ENCODE peak calls at places on chromosomes 3 and 15, in seven cellular contexts. One of them, this sample, is unnamed.

GRCh38 chr3:144096016-144096415 is 124.4 kb downstream of the DIPK2A start:
- DNase-seq in HEK293T: no peak
- DNase-seq in Caki2: peak; percentile 39
- DNase-seq in pancreas: no peak
- DNase-seq in H1: no peak
- DNase-seq in NCI-H2029: no peak
- DNase-seq in activated CD8-positive, alpha-beta T cell treated with anti-CD3 and anti-CD28 coated beads for 36 hours: no peak
- DNase-seq in this sample: no peak

GRCh38 chr15:57537072-57537471 is 54.6 kb upstream of the MYZAP start:
- DNase-seq in pancreas: peak; percentile 50
- DNase-seq in activated CD8-positive, alpha-beta T cell treated with anti-CD3 and anti-CD28 coated beads for 36 hours: no peak
- DNase-seq in HEK293T: no peak
- DNase-seq in H1: no peak
- DNase-seq in NCI-H2029: no peak
- DNase-seq in Caki2: peak; percentile 11
- DNase-seq in this sample: no peak

GRCh38 chr3:52055537-52056351 is 627 bp downstream of the DUSP7 start:
- DNase-seq in Caki2: peak; percentile 45
- DNase-seq in activated CD8-positive, alpha-beta T cell treated with anti-CD3 and anti-CD28 coated beads for 36 hours: peak; percentile 61
- DNase-seq in H1: peak; percentile 77
- DNase-seq in pancreas: no peak
- DNase-seq in NCI-H2029: no peak
- DNase-seq in HEK293T: peak; percentile 66
- DNase-seq in this sample: peak; percentile 48

GRCh38 chr15:67409175-67409574 is 111.8 kb upstream of the C15orf61 start:
- DNase-seq in pancreas: no peak
- DNase-seq in NCI-H2029: no peak
- DNase-seq in activated CD8-positive, alpha-beta T cell treated with anti-CD3 and anti-CD28 coated beads for 36 hours: no peak
- DNase-seq in Caki2: no peak
- DNase-seq in HEK293T: peak; percentile 21
- DNase-seq in H1: no peak
- DNase-seq in this sample: no peak

GRCh38 chr3:105373383-105373782 is 6.7 kb downstream of the ALCAM start:
- DNase-seq in Caki2: no peak
- DNase-seq in NCI-H2029: no peak
- DNase-seq in activated CD8-positive, alpha-beta T cell treated with anti-CD3 and anti-CD28 coated beads for 36 hours: no peak
- DNase-seq in H1: no peak
- DNase-seq in pancreas: no peak
- DNase-seq in HEK293T: no peak
- DNase-seq in this sample: no peak

GRCh38 chr3:13623101-13623654 is 74.3 kb downstream of the FBLN2 start:
- DNase-seq in NCI-H2029: no peak
- DNase-seq in H1: no peak
- DNase-seq in activated CD8-positive, alpha-beta T cell treated with anti-CD3 and anti-CD28 coated beads for 36 hours: no peak
- DNase-seq in HEK293T: no peak
- DNase-seq in Caki2: no peak
- DNase-seq in pancreas: no peak
- DNase-seq in this sample: no peak

GRCh38 chr3:168071535-168071934 is 24.2 kb downstream of the GOLIM4 start:
- DNase-seq in HEK293T: no peak
- DNase-seq in Caki2: peak; percentile 82
- DNase-seq in pancreas: no peak
- DNase-seq in H1: no peak
- DNase-seq in NCI-H2029: no peak
- DNase-seq in activated CD8-positive, alpha-beta T cell treated with anti-CD3 and anti-CD28 coated beads for 36 hours: no peak
- DNase-seq in this sample: no peak

GRCh38 chr3:126287171-126287535 is 70.1 kb downstream of the KLF15 start:
- DNase-seq in activated CD8-positive, alpha-beta T cell treated with anti-CD3 and anti-CD28 coated beads for 36 hours: no peak
- DNase-seq in HEK293T: no peak
- DNase-seq in pancreas: no peak
- DNase-seq in Caki2: no peak
- DNase-seq in NCI-H2029: no peak
- DNase-seq in H1: no peak
- DNase-seq in this sample: no peak

GRCh38 chr3:119294889-119295769 is 946 bp downstream of the ARHGAP31 start:
- DNase-seq in Caki2: peak; percentile 61
- DNase-seq in activated CD8-positive, alpha-beta T cell treated with anti-CD3 and anti-CD28 coated beads for 36 hours: peak; percentile 81
- DNase-seq in HEK293T: peak; percentile 49
- DNase-seq in NCI-H2029: no peak
- DNase-seq in pancreas: peak; percentile 40
- DNase-seq in H1: no peak
- DNase-seq in this sample: peak; percentile 37

GRCh38 chr15:100221461-100222348 is 120.1 kb downstream of the ADAMTS17 start:
- DNase-seq in H1: no peak
- DNase-seq in Caki2: no peak
- DNase-seq in NCI-H2029: no peak
- DNase-seq in activated CD8-positive, alpha-beta T cell treated with anti-CD3 and anti-CD28 coated beads for 36 hours: no peak
- DNase-seq in pancreas: peak; percentile 36
- DNase-seq in HEK293T: no peak
- DNase-seq in this sample: no peak

GRCh38 chr3:72724070-72724469 is 124.2 kb downstream of the SHQ1 start:
- DNase-seq in H1: peak; percentile 39
- DNase-seq in Caki2: peak; percentile 61
- DNase-seq in HEK293T: no peak
- DNase-seq in pancreas: no peak
- DNase-seq in NCI-H2029: no peak
- DNase-seq in activated CD8-positive, alpha-beta T cell treated with anti-CD3 and anti-CD28 coated beads for 36 hours: no peak
- DNase-seq in this sample: no peak

GRCh38 chr3:124834723-124835718 is 52.1 kb downstream of the ITGB5 start:
- DNase-seq in H1: peak; percentile 66
- DNase-seq in NCI-H2029: peak; percentile 91
- DNase-seq in activated CD8-positive, alpha-beta T cell treated with anti-CD3 and anti-CD28 coated beads for 36 hours: peak; percentile 71
- DNase-seq in HEK293T: no peak
- DNase-seq in Caki2: peak; percentile 81
- DNase-seq in pancreas: peak; percentile 68
- DNase-seq in this sample: peak; percentile 20

GRCh38 chr3:107240183-107241091 is 136.8 kb upstream of the CCDC54 start:
- DNase-seq in H1: peak; percentile 84
- DNase-seq in NCI-H2029: peak; percentile 22
- DNase-seq in pancreas: peak; percentile 53
- DNase-seq in activated CD8-positive, alpha-beta T cell treated with anti-CD3 and anti-CD28 coated beads for 36 hours: peak; percentile 75
- DNase-seq in HEK293T: peak; percentile 88
- DNase-seq in Caki2: peak; percentile 57
- DNase-seq in this sample: peak; percentile 61

GRCh38 chr3:18134386-18135082 is 290.6 kb downstream of the SATB1 start:
- DNase-seq in HEK293T: no peak
- DNase-seq in H1: no peak
- DNase-seq in activated CD8-positive, alpha-beta T cell treated with anti-CD3 and anti-CD28 coated beads for 36 hours: no peak
- DNase-seq in NCI-H2029: no peak
- DNase-seq in Caki2: no peak
- DNase-seq in pancreas: no peak
- DNase-seq in this sample: no peak

GRCh38 chr3:104165866-104166265 is 1200.8 kb upstream of the ALCAM start:
- DNase-seq in activated CD8-positive, alpha-beta T cell treated with anti-CD3 and anti-CD28 coated beads for 36 hours: no peak
- DNase-seq in H1: no peak
- DNase-seq in Caki2: no peak
- DNase-seq in pancreas: no peak
- DNase-seq in NCI-H2029: no peak
- DNase-seq in HEK293T: no peak
- DNase-seq in this sample: no peak

GRCh38 chr3:153246805-153247204 is 84.8 kb downstream of the RAP2B start:
- DNase-seq in HEK293T: no peak
- DNase-seq in activated CD8-positive, alpha-beta T cell treated with anti-CD3 and anti-CD28 coated beads for 36 hours: no peak
- DNase-seq in Caki2: no peak
- DNase-seq in pancreas: no peak
- DNase-seq in H1: no peak
- DNase-seq in NCI-H2029: no peak
- DNase-seq in this sample: no peak

GRCh38 chr3:157872902-157873301 is 233.3 kb downstream of the SHOX2 start:
- DNase-seq in activated CD8-positive, alpha-beta T cell treated with anti-CD3 and anti-CD28 coated beads for 36 hours: no peak
- DNase-seq in NCI-H2029: peak; percentile 12
- DNase-seq in HEK293T: no peak
- DNase-seq in Caki2: no peak
- DNase-seq in H1: no peak
- DNase-seq in pancreas: no peak
- DNase-seq in this sample: no peak

GRCh38 chr15:67927501-67928156 is 87.8 kb upstream of the RNU6-1 start:
- DNase-seq in activated CD8-positive, alpha-beta T cell treated with anti-CD3 and anti-CD28 coated beads for 36 hours: no peak
- DNase-seq in pancreas: peak; percentile 58
- DNase-seq in H1: no peak
- DNase-seq in HEK293T: no peak
- DNase-seq in Caki2: peak; percentile 24
- DNase-seq in NCI-H2029: no peak
- DNase-seq in this sample: no peak

GRCh38 chr3:46673151-46674030 is 20.1 kb downstream of the ALS2CL start:
- DNase-seq in HEK293T: no peak
- DNase-seq in pancreas: peak; percentile 11
- DNase-seq in H1: no peak
- DNase-seq in activated CD8-positive, alpha-beta T cell treated with anti-CD3 and anti-CD28 coated beads for 36 hours: no peak
- DNase-seq in Caki2: no peak
- DNase-seq in NCI-H2029: no peak
- DNase-seq in this sample: no peak

GRCh38 chr3:60010778-60011177 is 961.0 kb upstream of the CFAP20DC start:
- DNase-seq in H1: no peak
- DNase-seq in activated CD8-positive, alpha-beta T cell treated with anti-CD3 and anti-CD28 coated beads for 36 hours: peak; percentile 78
- DNase-seq in NCI-H2029: no peak
- DNase-seq in pancreas: no peak
- DNase-seq in Caki2: no peak
- DNase-seq in HEK293T: no peak
- DNase-seq in this sample: peak; percentile 44

GRCh38 chr3:129475863-129476262 is 35.8 kb downstream of the IFT122 start:
- DNase-seq in Caki2: no peak
- DNase-seq in HEK293T: no peak
- DNase-seq in NCI-H2029: no peak
- DNase-seq in H1: no peak
- DNase-seq in pancreas: no peak
- DNase-seq in activated CD8-positive, alpha-beta T cell treated with anti-CD3 and anti-CD28 coated beads for 36 hours: no peak
- DNase-seq in this sample: no peak

GRCh38 chr3:15797600-15798303 is at the start of gene ANKRD28:
- DNase-seq in Caki2: peak; percentile 88
- DNase-seq in HEK293T: peak; percentile 19
- DNase-seq in H1: no peak
- DNase-seq in pancreas: no peak
- DNase-seq in activated CD8-positive, alpha-beta T cell treated with anti-CD3 and anti-CD28 coated beads for 36 hours: peak; percentile 21
- DNase-seq in NCI-H2029: no peak
- DNase-seq in this sample: no peak

GRCh38 chr3:162632672-162633071 is 1136.1 kb downstream of the OTOL1 start:
- DNase-seq in pancreas: no peak
- DNase-seq in H1: no peak
- DNase-seq in NCI-H2029: no peak
- DNase-seq in Caki2: peak; percentile 33
- DNase-seq in HEK293T: no peak
- DNase-seq in activated CD8-positive, alpha-beta T cell treated with anti-CD3 and anti-CD28 coated beads for 36 hours: no peak
- DNase-seq in this sample: no peak

GRCh38 chr3:124034016-124034808 is 42.3 kb upstream of the ROPN1 start:
- DNase-seq in pancreas: peak; percentile 19
- DNase-seq in HEK293T: peak; percentile 22
- DNase-seq in Caki2: no peak
- DNase-seq in activated CD8-positive, alpha-beta T cell treated with anti-CD3 and anti-CD28 coated beads for 36 hours: peak; percentile 52
- DNase-seq in NCI-H2029: no peak
- DNase-seq in H1: peak; percentile 63
- DNase-seq in this sample: no peak

GRCh38 chr15:68113273-68113672 is 59.2 kb downstream of the PIAS1 start:
- DNase-seq in NCI-H2029: no peak
- DNase-seq in activated CD8-positive, alpha-beta T cell treated with anti-CD3 and anti-CD28 coated beads for 36 hours: no peak
- DNase-seq in pancreas: no peak
- DNase-seq in HEK293T: no peak
- DNase-seq in H1: no peak
- DNase-seq in Caki2: no peak
- DNase-seq in this sample: no peak

GRCh38 chr3:28068342-28068741 is 173.1 kb upstream of the CMC1 start:
- DNase-seq in Caki2: peak; percentile 57
- DNase-seq in NCI-H2029: no peak
- DNase-seq in HEK293T: no peak
- DNase-seq in activated CD8-positive, alpha-beta T cell treated with anti-CD3 and anti-CD28 coated beads for 36 hours: no peak
- DNase-seq in pancreas: no peak
- DNase-seq in H1: no peak
- DNase-seq in this sample: no peak

GRCh38 chr3:52925405-52926313 is 28.3 kb upstream of the STIMATE start:
- DNase-seq in activated CD8-positive, alpha-beta T cell treated with anti-CD3 and anti-CD28 coated beads for 36 hours: peak; percentile 8
- DNase-seq in HEK293T: no peak
- DNase-seq in pancreas: no peak
- DNase-seq in Caki2: no peak
- DNase-seq in H1: no peak
- DNase-seq in NCI-H2029: no peak
- DNase-seq in this sample: no peak

GRCh38 chr15:77503240-77503639 is 82.6 kb downstream of the HMG20A start:
- DNase-seq in H1: peak; percentile 23
- DNase-seq in Caki2: no peak
- DNase-seq in NCI-H2029: no peak
- DNase-seq in pancreas: no peak
- DNase-seq in HEK293T: no peak
- DNase-seq in activated CD8-positive, alpha-beta T cell treated with anti-CD3 and anti-CD28 coated beads for 36 hours: no peak
- DNase-seq in this sample: no peak

GRCh38 chr3:114363554-114364202 is 69.8 kb downstream of the TIGIT start:
- DNase-seq in H1: no peak
- DNase-seq in HEK293T: no peak
- DNase-seq in activated CD8-positive, alpha-beta T cell treated with anti-CD3 and anti-CD28 coated beads for 36 hours: no peak
- DNase-seq in Caki2: no peak
- DNase-seq in pancreas: no peak
- DNase-seq in NCI-H2029: no peak
- DNase-seq in this sample: no peak

GRCh38 chr3:139528281-139528680 is 11.3 kb downstream of the RBP1 start:
- DNase-seq in Caki2: no peak
- DNase-seq in activated CD8-positive, alpha-beta T cell treated with anti-CD3 and anti-CD28 coated beads for 36 hours: no peak
- DNase-seq in HEK293T: no peak
- DNase-seq in H1: no peak
- DNase-seq in pancreas: no peak
- DNase-seq in NCI-H2029: no peak
- DNase-seq in this sample: no peak

GRCh38 chr3:29597376-29598008 is 316.6 kb downstream of the RBMS3 start:
- DNase-seq in H1: no peak
- DNase-seq in HEK293T: no peak
- DNase-seq in Caki2: no peak
- DNase-seq in pancreas: no peak
- DNase-seq in NCI-H2029: no peak
- DNase-seq in activated CD8-positive, alpha-beta T cell treated with anti-CD3 and anti-CD28 coated beads for 36 hours: no peak
- DNase-seq in this sample: no peak